ENCODE peak calls at places on chromosomes 1 and 21, in nine cellular contexts. Y, J, P, G, L, O, A, D and H are unnamed samples.

GRCh38 chr1:182676321-182676720 is 8.1 kb downstream of the RGS8 start:
- DNase-seq in G (no peak), A (no peak), O (no peak), J (peak), P (no peak), L (no peak), Y (no peak), D (no peak), H (no peak)

GRCh38 chr1:99829269-99829668 is 20.9 kb upstream of the AGL start:
- DNase-seq in J (no peak), D (no peak), A (no peak), P (no peak), L (no peak), G (no peak), O (no peak), Y (no peak), H (no peak)

GRCh38 chr1:115189814-115190541 is 100.7 kb upstream of the TSPAN2 start:
- DNase-seq in P (no peak), A (peak), Y (no peak), D (peak), G (no peak), O (peak), J (no peak), L (no peak), H (peak)

GRCh38 chr1:27001570-27002360 is 8.3 kb downstream of the TRNP1 start:
- DNase-seq in D (no peak), O (peak), L (no peak), A (no peak), G (no peak), J (no peak), Y (no peak), P (no peak), H (no peak)

GRCh38 chr21:41641821-41642368 is 125.0 kb downstream of the RIPK4 start:
- DNase-seq in Y (no peak), L (no peak), G (no peak), A (peak), J (no peak), D (peak), P (no peak), O (peak), H (peak)

GRCh38 chr1:165444897-165445370 is at the start of gene RXRG:
- DNase-seq in Y (no peak), O (peak), L (peak), D (no peak), P (peak), J (peak), A (no peak), G (peak), H (no peak)

GRCh38 chr21:44024895-44025353 is 12.8 kb downstream of the TRAPPC10 start:
- DNase-seq in Y (no peak), J (no peak), A (peak), O (peak), L (no peak), G (no peak), P (no peak), D (peak), H (no peak)

GRCh38 chr1:17862125-17862524 is 107.0 kb downstream of the ACTL8 start:
- DNase-seq in D (no peak), P (no peak), Y (no peak), O (no peak), L (no peak), G (no peak), J (no peak), A (no peak), H (no peak)

GRCh38 chr1:24850353-24850905 is 79.6 kb downstream of the RUNX3 start:
- DNase-seq in D (peak), J (no peak), A (no peak), Y (no peak), L (no peak), G (no peak), O (no peak), P (no peak), H (no peak)

GRCh38 chr21:28336299-28336698 is 656.4 kb downstream of the LTN1 start:
- DNase-seq in P (no peak), O (peak), Y (no peak), J (peak), G (peak), A (peak), L (no peak), D (peak), H (peak)

GRCh38 chr21:29641635-29642550 is 297.9 kb downstream of the GRIK1 start:
- DNase-seq in J (no peak), L (no peak), Y (no peak), O (no peak), P (no peak), A (no peak), G (no peak), D (no peak), H (no peak)

GRCh38 chr1:156233421-156234127 is 8.4 kb upstream of the BGLAP start:
- DNase-seq in L (no peak), O (peak), P (no peak), Y (no peak), A (peak), D (peak), G (no peak), J (no peak), H (peak)

GRCh38 chr1:22018583-22019559 is 17.4 kb downstream of the CELA3A start:
- DNase-seq in D (peak), J (no peak), A (peak), Y (peak), L (no peak), G (no peak), P (no peak), O (peak), H (peak)

GRCh38 chr1:201500670-201501120 is 6.2 kb downstream of the CSRP1 start:
- DNase-seq in G (no peak), A (no peak), O (no peak), D (no peak), L (no peak), P (no peak), Y (no peak), J (no peak), H (no peak)

GRCh38 chr1:54579337-54579781 is 31.3 kb downstream of the ACOT11 start:
- DNase-seq in L (no peak), Y (no peak), O (no peak), P (no peak), J (no peak), G (no peak), A (no peak), D (no peak), H (no peak)

GRCh38 chr1:185441608-185442007 is 124.6 kb upstream of the IVNS1ABP start:
- DNase-seq in O (peak), D (peak), Y (no peak), J (no peak), G (no peak), P (no peak), L (peak), A (peak), H (peak)

GRCh38 chr21:46116846-46117585 is 19.1 kb downstream of the COL6A2 start:
- DNase-seq in A (no peak), O (peak), D (peak), Y (no peak), P (no peak), L (no peak), G (no peak), J (no peak), H (no peak)

GRCh38 chr1:185632659-185633428 is 101.3 kb upstream of the HMCN1 start:
- DNase-seq in G (no peak), Y (no peak), P (no peak), A (peak), L (no peak), D (peak), O (no peak), J (no peak), H (no peak)

GRCh38 chr1:23718482-23718881 is 24.8 kb upstream of the ELOA start:
- DNase-seq in L (peak), P (no peak), A (no peak), G (peak), Y (no peak), D (peak), O (peak), J (peak), H (no peak)

GRCh38 chr1:183023146-183023600 is at the start of gene LAMC1:
- DNase-seq in Y (no peak), G (peak), L (peak), A (no peak), P (peak), J (peak), O (peak), D (peak), H (peak)

GRCh38 chr1:168179411-168180147 is 817 bp downstream of the TIPRL start:
- DNase-seq in G (peak), A (no peak), L (peak), J (peak), Y (no peak), O (no peak), D (peak), P (peak), H (peak)

GRCh38 chr1:52632732-52633290 is at the start of gene SHISAL2A:
- DNase-seq in P (no peak), D (no peak), G (no peak), L (no peak), J (peak), O (no peak), A (no peak), Y (peak), H (no peak)

GRCh38 chr1:71049951-71050598 is 2.5 kb upstream of the PTGER3 start:
- DNase-seq in D (peak), J (peak), O (peak), A (no peak), L (peak), G (peak), Y (no peak), P (peak), H (peak)

GRCh38 chr1:93437976-93438605 is 9.8 kb upstream of the FNBP1L start:
- DNase-seq in J (peak), P (peak), D (peak), O (peak), Y (no peak), L (no peak), G (peak), A (peak), H (no peak)

GRCh38 chr1:12711421-12712005 is 4.4 kb upstream of the AADACL3 start:
- DNase-seq in J (no peak), P (no peak), L (no peak), O (no peak), D (peak), Y (no peak), G (no peak), A (no peak), H (no peak)

GRCh38 chr1:234047113-234047512 is 142.6 kb downstream of the SLC35F3 start:
- DNase-seq in D (no peak), A (no peak), Y (no peak), J (no peak), O (no peak), P (peak), L (no peak), G (no peak), H (no peak)

GRCh38 chr21:39332175-39332574 is 16.7 kb downstream of the HMGN1 start:
- DNase-seq in P (no peak), O (no peak), Y (no peak), D (no peak), A (no peak), J (no peak), L (no peak), G (no peak), H (no peak)

GRCh38 chr21:41598561-41599511 is 90.9 kb upstream of the TMPRSS2 start:
- DNase-seq in L (no peak), J (no peak), P (no peak), G (no peak), O (no peak), A (no peak), D (no peak), Y (no peak), H (no peak)

GRCh38 chr1:236284291-236284711 is 2.5 kb upstream of the ERO1B start:
- DNase-seq in Y (no peak), O (no peak), P (no peak), L (no peak), G (no peak), A (no peak), D (no peak), J (no peak), H (no peak)

GRCh38 chr1:153793261-153793972 is 18.2 kb downstream of the SLC27A3 start:
- DNase-seq in D (no peak), L (peak), J (no peak), Y (no peak), O (no peak), P (no peak), G (no peak), A (no peak), H (no peak)